ENCODE peak calls at places on chromosomes 16 and 17, in eight cellular contexts. One of them, this sample, is unnamed.

GRCh38 chr17:80364091-80364691 is 50.8 kb upstream of the ENDOV start:
- DNase-seq in stimulated activated CD8-positive, alpha-beta memory T cell treated with anti-CD3 and anti-CD28 coated beads, Interleukin-4, amount 100 ng/mL, for 4 hours: no peak
- DNase-seq in head of caudate nucleus: no peak
- DNase-seq in T-helper 1 cell: no peak
- DNase-seq in CD8-positive, alpha-beta memory T cell: no peak
- DNase-seq in sciatic nerve: no peak
- DNase-seq in adipocyte: peak; percentile 7
- DNase-seq in stimulated activated CD4-positive, alpha-beta T cell treated with anti-CD3 and anti-CD28 coated beads, Interleukin-4, amount 100 ng/mL, for 48 hours: no peak
- DNase-seq in this sample: no peak

GRCh38 chr16:30009990-30010816 is 624 bp downstream of the DOC2A start:
- DNase-seq in stimulated activated CD4-positive, alpha-beta T cell treated with anti-CD3 and anti-CD28 coated beads, Interleukin-4, amount 100 ng/mL, for 48 hours: no peak
- DNase-seq in stimulated activated CD8-positive, alpha-beta memory T cell treated with anti-CD3 and anti-CD28 coated beads, Interleukin-4, amount 100 ng/mL, for 4 hours: no peak
- DNase-seq in sciatic nerve: no peak
- DNase-seq in adipocyte: no peak
- DNase-seq in CD8-positive, alpha-beta memory T cell: no peak
- DNase-seq in head of caudate nucleus: no peak
- DNase-seq in T-helper 1 cell: no peak
- DNase-seq in this sample: no peak

GRCh38 chr17:50114849-50115357 is 15.1 kb downstream of the SAMD14 start:
- DNase-seq in CD8-positive, alpha-beta memory T cell: no peak
- DNase-seq in head of caudate nucleus: no peak
- DNase-seq in stimulated activated CD4-positive, alpha-beta T cell treated with anti-CD3 and anti-CD28 coated beads, Interleukin-4, amount 100 ng/mL, for 48 hours: no peak
- DNase-seq in T-helper 1 cell: peak; percentile 66
- DNase-seq in stimulated activated CD8-positive, alpha-beta memory T cell treated with anti-CD3 and anti-CD28 coated beads, Interleukin-4, amount 100 ng/mL, for 4 hours: no peak
- DNase-seq in adipocyte: peak; percentile 75
- DNase-seq in sciatic nerve: no peak
- DNase-seq in this sample: no peak

GRCh38 chr17:59462385-59462784 is 103.0 kb upstream of the DHX40 start:
- DNase-seq in sciatic nerve: no peak
- DNase-seq in CD8-positive, alpha-beta memory T cell: no peak
- DNase-seq in stimulated activated CD8-positive, alpha-beta memory T cell treated with anti-CD3 and anti-CD28 coated beads, Interleukin-4, amount 100 ng/mL, for 4 hours: no peak
- DNase-seq in T-helper 1 cell: no peak
- DNase-seq in stimulated activated CD4-positive, alpha-beta T cell treated with anti-CD3 and anti-CD28 coated beads, Interleukin-4, amount 100 ng/mL, for 48 hours: no peak
- DNase-seq in head of caudate nucleus: no peak
- DNase-seq in adipocyte: no peak
- DNase-seq in this sample: no peak

GRCh38 chr17:48636177-48637018 is 10.2 kb upstream of the HOXB9 start:
- DNase-seq in adipocyte: peak; percentile 60
- DNase-seq in T-helper 1 cell: peak; percentile 63
- DNase-seq in stimulated activated CD8-positive, alpha-beta memory T cell treated with anti-CD3 and anti-CD28 coated beads, Interleukin-4, amount 100 ng/mL, for 4 hours: peak; percentile 49
- DNase-seq in CD8-positive, alpha-beta memory T cell: peak; percentile 38
- DNase-seq in stimulated activated CD4-positive, alpha-beta T cell treated with anti-CD3 and anti-CD28 coated beads, Interleukin-4, amount 100 ng/mL, for 48 hours: peak; percentile 78
- DNase-seq in sciatic nerve: peak; percentile 82
- DNase-seq in head of caudate nucleus: peak; percentile 33
- DNase-seq in this sample: peak; percentile 53

GRCh38 chr17:57726213-57726612 is 18.9 kb downstream of the CCDC182 start:
- DNase-seq in stimulated activated CD8-positive, alpha-beta memory T cell treated with anti-CD3 and anti-CD28 coated beads, Interleukin-4, amount 100 ng/mL, for 4 hours: no peak
- DNase-seq in CD8-positive, alpha-beta memory T cell: no peak
- DNase-seq in sciatic nerve: no peak
- DNase-seq in T-helper 1 cell: no peak
- DNase-seq in stimulated activated CD4-positive, alpha-beta T cell treated with anti-CD3 and anti-CD28 coated beads, Interleukin-4, amount 100 ng/mL, for 48 hours: no peak
- DNase-seq in adipocyte: no peak
- DNase-seq in head of caudate nucleus: no peak
- DNase-seq in this sample: no peak

GRCh38 chr17:35540589-35541404 is 3.3 kb upstream of the SLFN12L start:
- DNase-seq in adipocyte: peak; percentile 71
- DNase-seq in T-helper 1 cell: peak; percentile 78
- DNase-seq in stimulated activated CD8-positive, alpha-beta memory T cell treated with anti-CD3 and anti-CD28 coated beads, Interleukin-4, amount 100 ng/mL, for 4 hours: no peak
- DNase-seq in sciatic nerve: peak; percentile 69
- DNase-seq in CD8-positive, alpha-beta memory T cell: peak; percentile 34
- DNase-seq in stimulated activated CD4-positive, alpha-beta T cell treated with anti-CD3 and anti-CD28 coated beads, Interleukin-4, amount 100 ng/mL, for 48 hours: no peak
- DNase-seq in head of caudate nucleus: peak; percentile 57
- DNase-seq in this sample: no peak

GRCh38 chr16:11572301-11572995 is 14.3 kb downstream of the LITAF start:
- DNase-seq in head of caudate nucleus: peak; percentile 18
- DNase-seq in adipocyte: no peak
- DNase-seq in stimulated activated CD4-positive, alpha-beta T cell treated with anti-CD3 and anti-CD28 coated beads, Interleukin-4, amount 100 ng/mL, for 48 hours: no peak
- DNase-seq in T-helper 1 cell: no peak
- DNase-seq in sciatic nerve: no peak
- DNase-seq in CD8-positive, alpha-beta memory T cell: peak; percentile 93
- DNase-seq in stimulated activated CD8-positive, alpha-beta memory T cell treated with anti-CD3 and anti-CD28 coated beads, Interleukin-4, amount 100 ng/mL, for 4 hours: peak; percentile 45
- DNase-seq in this sample: peak; percentile 27

GRCh38 chr16:14353340-14353739 is 276.7 kb downstream of the PARN start:
- DNase-seq in stimulated activated CD4-positive, alpha-beta T cell treated with anti-CD3 and anti-CD28 coated beads, Interleukin-4, amount 100 ng/mL, for 48 hours: no peak
- DNase-seq in adipocyte: no peak
- DNase-seq in stimulated activated CD8-positive, alpha-beta memory T cell treated with anti-CD3 and anti-CD28 coated beads, Interleukin-4, amount 100 ng/mL, for 4 hours: no peak
- DNase-seq in T-helper 1 cell: no peak
- DNase-seq in head of caudate nucleus: no peak
- DNase-seq in sciatic nerve: no peak
- DNase-seq in CD8-positive, alpha-beta memory T cell: no peak
- DNase-seq in this sample: no peak

GRCh38 chr16:87802670-87803069 is 36.9 kb upstream of the KLHDC4 start:
- DNase-seq in stimulated activated CD4-positive, alpha-beta T cell treated with anti-CD3 and anti-CD28 coated beads, Interleukin-4, amount 100 ng/mL, for 48 hours: no peak
- DNase-seq in adipocyte: no peak
- DNase-seq in stimulated activated CD8-positive, alpha-beta memory T cell treated with anti-CD3 and anti-CD28 coated beads, Interleukin-4, amount 100 ng/mL, for 4 hours: no peak
- DNase-seq in T-helper 1 cell: no peak
- DNase-seq in sciatic nerve: no peak
- DNase-seq in CD8-positive, alpha-beta memory T cell: no peak
- DNase-seq in head of caudate nucleus: no peak
- DNase-seq in this sample: no peak

GRCh38 chr16:88781140-88782077 is 3.6 kb downstream of the PIEZO1 start:
- DNase-seq in T-helper 1 cell: peak; percentile 78
- DNase-seq in CD8-positive, alpha-beta memory T cell: peak; percentile 53
- DNase-seq in stimulated activated CD4-positive, alpha-beta T cell treated with anti-CD3 and anti-CD28 coated beads, Interleukin-4, amount 100 ng/mL, for 48 hours: peak; percentile 61
- DNase-seq in sciatic nerve: no peak
- DNase-seq in head of caudate nucleus: no peak
- DNase-seq in stimulated activated CD8-positive, alpha-beta memory T cell treated with anti-CD3 and anti-CD28 coated beads, Interleukin-4, amount 100 ng/mL, for 4 hours: peak; percentile 52
- DNase-seq in adipocyte: no peak
- DNase-seq in this sample: peak; percentile 55

GRCh38 chr17:64679710-64680216 is 17.7 kb upstream of the SMURF2 start:
- DNase-seq in stimulated activated CD8-positive, alpha-beta memory T cell treated with anti-CD3 and anti-CD28 coated beads, Interleukin-4, amount 100 ng/mL, for 4 hours: no peak
- DNase-seq in sciatic nerve: no peak
- DNase-seq in T-helper 1 cell: no peak
- DNase-seq in adipocyte: peak; percentile 99
- DNase-seq in CD8-positive, alpha-beta memory T cell: no peak
- DNase-seq in head of caudate nucleus: no peak
- DNase-seq in stimulated activated CD4-positive, alpha-beta T cell treated with anti-CD3 and anti-CD28 coated beads, Interleukin-4, amount 100 ng/mL, for 48 hours: no peak
- DNase-seq in this sample: no peak

GRCh38 chr17:43316522-43317142 is 82.2 kb upstream of the ARL4D start:
- DNase-seq in T-helper 1 cell: peak; percentile 20
- DNase-seq in stimulated activated CD4-positive, alpha-beta T cell treated with anti-CD3 and anti-CD28 coated beads, Interleukin-4, amount 100 ng/mL, for 48 hours: no peak
- DNase-seq in CD8-positive, alpha-beta memory T cell: peak; percentile 25
- DNase-seq in adipocyte: no peak
- DNase-seq in sciatic nerve: no peak
- DNase-seq in stimulated activated CD8-positive, alpha-beta memory T cell treated with anti-CD3 and anti-CD28 coated beads, Interleukin-4, amount 100 ng/mL, for 4 hours: no peak
- DNase-seq in head of caudate nucleus: no peak
- DNase-seq in this sample: no peak

GRCh38 chr16:77434365-77435239 is at the start of gene ADAMTS18:
- DNase-seq in stimulated activated CD8-positive, alpha-beta memory T cell treated with anti-CD3 and anti-CD28 coated beads, Interleukin-4, amount 100 ng/mL, for 4 hours: no peak
- DNase-seq in sciatic nerve: no peak
- DNase-seq in stimulated activated CD4-positive, alpha-beta T cell treated with anti-CD3 and anti-CD28 coated beads, Interleukin-4, amount 100 ng/mL, for 48 hours: no peak
- DNase-seq in CD8-positive, alpha-beta memory T cell: no peak
- DNase-seq in adipocyte: no peak
- DNase-seq in head of caudate nucleus: no peak
- DNase-seq in T-helper 1 cell: no peak
- DNase-seq in this sample: no peak

GRCh38 chr16:56965939-56966515 is 4.3 kb downstream of the CETP start:
- DNase-seq in stimulated activated CD8-positive, alpha-beta memory T cell treated with anti-CD3 and anti-CD28 coated beads, Interleukin-4, amount 100 ng/mL, for 4 hours: no peak
- DNase-seq in T-helper 1 cell: no peak
- DNase-seq in adipocyte: no peak
- DNase-seq in CD8-positive, alpha-beta memory T cell: no peak
- DNase-seq in head of caudate nucleus: no peak
- DNase-seq in stimulated activated CD4-positive, alpha-beta T cell treated with anti-CD3 and anti-CD28 coated beads, Interleukin-4, amount 100 ng/mL, for 48 hours: no peak
- DNase-seq in sciatic nerve: no peak
- DNase-seq in this sample: no peak

GRCh38 chr17:1592751-1593629 is 30.4 kb upstream of the PITPNA start:
- DNase-seq in stimulated activated CD4-positive, alpha-beta T cell treated with anti-CD3 and anti-CD28 coated beads, Interleukin-4, amount 100 ng/mL, for 48 hours: no peak
- DNase-seq in T-helper 1 cell: no peak
- DNase-seq in CD8-positive, alpha-beta memory T cell: peak; percentile 7
- DNase-seq in sciatic nerve: no peak
- DNase-seq in stimulated activated CD8-positive, alpha-beta memory T cell treated with anti-CD3 and anti-CD28 coated beads, Interleukin-4, amount 100 ng/mL, for 4 hours: no peak
- DNase-seq in adipocyte: no peak
- DNase-seq in head of caudate nucleus: no peak
- DNase-seq in this sample: no peak

GRCh38 chr17:79814966-79815835 is 18.3 kb upstream of the CBX8 start:
- DNase-seq in stimulated activated CD8-positive, alpha-beta memory T cell treated with anti-CD3 and anti-CD28 coated beads, Interleukin-4, amount 100 ng/mL, for 4 hours: no peak
- DNase-seq in stimulated activated CD4-positive, alpha-beta T cell treated with anti-CD3 and anti-CD28 coated beads, Interleukin-4, amount 100 ng/mL, for 48 hours: no peak
- DNase-seq in CD8-positive, alpha-beta memory T cell: no peak
- DNase-seq in adipocyte: peak; percentile 63
- DNase-seq in sciatic nerve: peak; percentile 67
- DNase-seq in T-helper 1 cell: no peak
- DNase-seq in head of caudate nucleus: no peak
- DNase-seq in this sample: no peak

GRCh38 chr17:81906476-81907218 is 4.6 kb downstream of the PCYT2 start:
- DNase-seq in head of caudate nucleus: no peak
- DNase-seq in T-helper 1 cell: no peak
- DNase-seq in stimulated activated CD8-positive, alpha-beta memory T cell treated with anti-CD3 and anti-CD28 coated beads, Interleukin-4, amount 100 ng/mL, for 4 hours: no peak
- DNase-seq in sciatic nerve: no peak
- DNase-seq in stimulated activated CD4-positive, alpha-beta T cell treated with anti-CD3 and anti-CD28 coated beads, Interleukin-4, amount 100 ng/mL, for 48 hours: no peak
- DNase-seq in CD8-positive, alpha-beta memory T cell: no peak
- DNase-seq in adipocyte: no peak
- DNase-seq in this sample: no peak

GRCh38 chr17:30808785-30809286 is 15.7 kb downstream of the CRLF3 start:
- DNase-seq in adipocyte: no peak
- DNase-seq in head of caudate nucleus: no peak
- DNase-seq in stimulated activated CD4-positive, alpha-beta T cell treated with anti-CD3 and anti-CD28 coated beads, Interleukin-4, amount 100 ng/mL, for 48 hours: no peak
- DNase-seq in stimulated activated CD8-positive, alpha-beta memory T cell treated with anti-CD3 and anti-CD28 coated beads, Interleukin-4, amount 100 ng/mL, for 4 hours: no peak
- DNase-seq in T-helper 1 cell: peak; percentile 90
- DNase-seq in sciatic nerve: no peak
- DNase-seq in CD8-positive, alpha-beta memory T cell: peak; percentile 83
- DNase-seq in this sample: no peak

GRCh38 chr17:4583206-4583605 is 1.1 kb upstream of the SMTNL2 start:
- DNase-seq in stimulated activated CD4-positive, alpha-beta T cell treated with anti-CD3 and anti-CD28 coated beads, Interleukin-4, amount 100 ng/mL, for 48 hours: no peak
- DNase-seq in sciatic nerve: no peak
- DNase-seq in head of caudate nucleus: no peak
- DNase-seq in stimulated activated CD8-positive, alpha-beta memory T cell treated with anti-CD3 and anti-CD28 coated beads, Interleukin-4, amount 100 ng/mL, for 4 hours: no peak
- DNase-seq in T-helper 1 cell: no peak
- DNase-seq in CD8-positive, alpha-beta memory T cell: no peak
- DNase-seq in adipocyte: no peak
- DNase-seq in this sample: no peak

GRCh38 chr16:89117975-89118289 is 24.3 kb downstream of the ACSF3 start:
- DNase-seq in stimulated activated CD4-positive, alpha-beta T cell treated with anti-CD3 and anti-CD28 coated beads, Interleukin-4, amount 100 ng/mL, for 48 hours: no peak
- DNase-seq in stimulated activated CD8-positive, alpha-beta memory T cell treated with anti-CD3 and anti-CD28 coated beads, Interleukin-4, amount 100 ng/mL, for 4 hours: no peak
- DNase-seq in CD8-positive, alpha-beta memory T cell: no peak
- DNase-seq in head of caudate nucleus: no peak
- DNase-seq in T-helper 1 cell: no peak
- DNase-seq in sciatic nerve: no peak
- DNase-seq in adipocyte: no peak
- DNase-seq in this sample: no peak

GRCh38 chr17:10729334-10730193 is at the start of gene TMEM220:
- DNase-seq in adipocyte: peak; percentile 85
- DNase-seq in head of caudate nucleus: peak; percentile 56
- DNase-seq in CD8-positive, alpha-beta memory T cell: peak; percentile 49
- DNase-seq in sciatic nerve: peak; percentile 87
- DNase-seq in stimulated activated CD4-positive, alpha-beta T cell treated with anti-CD3 and anti-CD28 coated beads, Interleukin-4, amount 100 ng/mL, for 48 hours: peak; percentile 28
- DNase-seq in stimulated activated CD8-positive, alpha-beta memory T cell treated with anti-CD3 and anti-CD28 coated beads, Interleukin-4, amount 100 ng/mL, for 4 hours: peak; percentile 15
- DNase-seq in T-helper 1 cell: peak; percentile 33
- DNase-seq in this sample: no peak

GRCh38 chr16:6753553-6753952 is 579.1 kb upstream of the RBFOX1 start:
- DNase-seq in adipocyte: no peak
- DNase-seq in stimulated activated CD8-positive, alpha-beta memory T cell treated with anti-CD3 and anti-CD28 coated beads, Interleukin-4, amount 100 ng/mL, for 4 hours: no peak
- DNase-seq in stimulated activated CD4-positive, alpha-beta T cell treated with anti-CD3 and anti-CD28 coated beads, Interleukin-4, amount 100 ng/mL, for 48 hours: no peak
- DNase-seq in CD8-positive, alpha-beta memory T cell: no peak
- DNase-seq in sciatic nerve: no peak
- DNase-seq in T-helper 1 cell: no peak
- DNase-seq in head of caudate nucleus: peak; percentile 51
- DNase-seq in this sample: no peak

GRCh38 chr17:51056813-51057510 is 63.7 kb downstream of the SPAG9 start:
- DNase-seq in stimulated activated CD4-positive, alpha-beta T cell treated with anti-CD3 and anti-CD28 coated beads, Interleukin-4, amount 100 ng/mL, for 48 hours: peak; percentile 4
- DNase-seq in stimulated activated CD8-positive, alpha-beta memory T cell treated with anti-CD3 and anti-CD28 coated beads, Interleukin-4, amount 100 ng/mL, for 4 hours: no peak
- DNase-seq in sciatic nerve: no peak
- DNase-seq in head of caudate nucleus: no peak
- DNase-seq in adipocyte: peak; percentile 90
- DNase-seq in T-helper 1 cell: peak; percentile 36
- DNase-seq in CD8-positive, alpha-beta memory T cell: peak; percentile 40
- DNase-seq in this sample: no peak

GRCh38 chr16:56788435-56788834 is 58.5 kb downstream of the NUP93 start:
- DNase-seq in stimulated activated CD4-positive, alpha-beta T cell treated with anti-CD3 and anti-CD28 coated beads, Interleukin-4, amount 100 ng/mL, for 48 hours: no peak
- DNase-seq in CD8-positive, alpha-beta memory T cell: no peak
- DNase-seq in adipocyte: no peak
- DNase-seq in T-helper 1 cell: no peak
- DNase-seq in stimulated activated CD8-positive, alpha-beta memory T cell treated with anti-CD3 and anti-CD28 coated beads, Interleukin-4, amount 100 ng/mL, for 4 hours: no peak
- DNase-seq in head of caudate nucleus: no peak
- DNase-seq in sciatic nerve: no peak
- DNase-seq in this sample: no peak

GRCh38 chr16:31090540-31090939 is 1.8 kb upstream of the PRSS53 start:
- DNase-seq in T-helper 1 cell: no peak
- DNase-seq in stimulated activated CD8-positive, alpha-beta memory T cell treated with anti-CD3 and anti-CD28 coated beads, Interleukin-4, amount 100 ng/mL, for 4 hours: no peak
- DNase-seq in stimulated activated CD4-positive, alpha-beta T cell treated with anti-CD3 and anti-CD28 coated beads, Interleukin-4, amount 100 ng/mL, for 48 hours: no peak
- DNase-seq in adipocyte: peak; percentile 14
- DNase-seq in CD8-positive, alpha-beta memory T cell: no peak
- DNase-seq in head of caudate nucleus: no peak
- DNase-seq in sciatic nerve: no peak
- DNase-seq in this sample: no peak

GRCh38 chr17:75219815-75220214 is 14.3 kb downstream of the NUP85 start:
- DNase-seq in stimulated activated CD8-positive, alpha-beta memory T cell treated with anti-CD3 and anti-CD28 coated beads, Interleukin-4, amount 100 ng/mL, for 4 hours: no peak
- DNase-seq in adipocyte: no peak
- DNase-seq in head of caudate nucleus: no peak
- DNase-seq in CD8-positive, alpha-beta memory T cell: no peak
- DNase-seq in sciatic nerve: no peak
- DNase-seq in T-helper 1 cell: no peak
- DNase-seq in stimulated activated CD4-positive, alpha-beta T cell treated with anti-CD3 and anti-CD28 coated beads, Interleukin-4, amount 100 ng/mL, for 48 hours: no peak
- DNase-seq in this sample: no peak

GRCh38 chr16:15650698-15651161 is 685 bp downstream of the NDE1 start:
- DNase-seq in adipocyte: peak; percentile 71
- DNase-seq in T-helper 1 cell: peak; percentile 32
- DNase-seq in CD8-positive, alpha-beta memory T cell: peak; percentile 25
- DNase-seq in sciatic nerve: peak; percentile 64
- DNase-seq in stimulated activated CD4-positive, alpha-beta T cell treated with anti-CD3 and anti-CD28 coated beads, Interleukin-4, amount 100 ng/mL, for 48 hours: peak; percentile 40
- DNase-seq in stimulated activated CD8-positive, alpha-beta memory T cell treated with anti-CD3 and anti-CD28 coated beads, Interleukin-4, amount 100 ng/mL, for 4 hours: peak; percentile 13
- DNase-seq in head of caudate nucleus: no peak
- DNase-seq in this sample: peak; percentile 35

GRCh38 chr17:58028591-58028990 is 21.5 kb upstream of the SRSF1 start:
- DNase-seq in adipocyte: no peak
- DNase-seq in T-helper 1 cell: no peak
- DNase-seq in head of caudate nucleus: no peak
- DNase-seq in sciatic nerve: no peak
- DNase-seq in stimulated activated CD4-positive, alpha-beta T cell treated with anti-CD3 and anti-CD28 coated beads, Interleukin-4, amount 100 ng/mL, for 48 hours: no peak
- DNase-seq in stimulated activated CD8-positive, alpha-beta memory T cell treated with anti-CD3 and anti-CD28 coated beads, Interleukin-4, amount 100 ng/mL, for 4 hours: no peak
- DNase-seq in CD8-positive, alpha-beta memory T cell: no peak
- DNase-seq in this sample: no peak

GRCh38 chr16:84842516-84843148 is 22.8 kb downstream of the CRISPLD2 start:
- DNase-seq in head of caudate nucleus: no peak
- DNase-seq in T-helper 1 cell: no peak
- DNase-seq in sciatic nerve: no peak
- DNase-seq in CD8-positive, alpha-beta memory T cell: no peak
- DNase-seq in stimulated activated CD4-positive, alpha-beta T cell treated with anti-CD3 and anti-CD28 coated beads, Interleukin-4, amount 100 ng/mL, for 48 hours: no peak
- DNase-seq in adipocyte: no peak
- DNase-seq in stimulated activated CD8-positive, alpha-beta memory T cell treated with anti-CD3 and anti-CD28 coated beads, Interleukin-4, amount 100 ng/mL, for 4 hours: no peak
- DNase-seq in this sample: no peak

GRCh38 chr16:2508722-2509400 is 4.9 kb upstream of the ATP6V0C start:
- DNase-seq in head of caudate nucleus: no peak
- DNase-seq in stimulated activated CD8-positive, alpha-beta memory T cell treated with anti-CD3 and anti-CD28 coated beads, Interleukin-4, amount 100 ng/mL, for 4 hours: no peak
- DNase-seq in T-helper 1 cell: no peak
- DNase-seq in stimulated activated CD4-positive, alpha-beta T cell treated with anti-CD3 and anti-CD28 coated beads, Interleukin-4, amount 100 ng/mL, for 48 hours: no peak
- DNase-seq in sciatic nerve: no peak
- DNase-seq in CD8-positive, alpha-beta memory T cell: no peak
- DNase-seq in adipocyte: no peak
- DNase-seq in this sample: no peak

GRCh38 chr17:50909765-50910661 is 43.9 kb upstream of the TOB1 start:
- DNase-seq in stimulated activated CD4-positive, alpha-beta T cell treated with anti-CD3 and anti-CD28 coated beads, Interleukin-4, amount 100 ng/mL, for 48 hours: peak; percentile 67
- DNase-seq in stimulated activated CD8-positive, alpha-beta memory T cell treated with anti-CD3 and anti-CD28 coated beads, Interleukin-4, amount 100 ng/mL, for 4 hours: peak; percentile 47
- DNase-seq in head of caudate nucleus: no peak
- DNase-seq in sciatic nerve: no peak
- DNase-seq in T-helper 1 cell: peak; percentile 94
- DNase-seq in adipocyte: no peak
- DNase-seq in CD8-positive, alpha-beta memory T cell: peak; percentile 80
- DNase-seq in this sample: peak; percentile 30

GRCh38 chr16:16020291-16020690 is 70.9 kb downstream of the ABCC1 start:
- DNase-seq in sciatic nerve: no peak
- DNase-seq in head of caudate nucleus: no peak
- DNase-seq in adipocyte: no peak
- DNase-seq in T-helper 1 cell: no peak
- DNase-seq in CD8-positive, alpha-beta memory T cell: no peak
- DNase-seq in stimulated activated CD4-positive, alpha-beta T cell treated with anti-CD3 and anti-CD28 coated beads, Interleukin-4, amount 100 ng/mL, for 48 hours: no peak
- DNase-seq in stimulated activated CD8-positive, alpha-beta memory T cell treated with anti-CD3 and anti-CD28 coated beads, Interleukin-4, amount 100 ng/mL, for 4 hours: no peak
- DNase-seq in this sample: no peak

GRCh38 chr16:19980866-19981265 is 92.8 kb downstream of the GPR139 start:
- DNase-seq in stimulated activated CD4-positive, alpha-beta T cell treated with anti-CD3 and anti-CD28 coated beads, Interleukin-4, amount 100 ng/mL, for 48 hours: no peak
- DNase-seq in CD8-positive, alpha-beta memory T cell: no peak
- DNase-seq in stimulated activated CD8-positive, alpha-beta memory T cell treated with anti-CD3 and anti-CD28 coated beads, Interleukin-4, amount 100 ng/mL, for 4 hours: no peak
- DNase-seq in adipocyte: no peak
- DNase-seq in sciatic nerve: no peak
- DNase-seq in head of caudate nucleus: no peak
- DNase-seq in T-helper 1 cell: no peak
- DNase-seq in this sample: no peak